ENCODE peak calls at places on chromosomes 1 and 21, in five cellular contexts. U is GM12891, F is H1, P is HepG2, V is K562. Y is an unnamed sample.

GRCh38 chr21:39854572-39854971 is 12.7 kb upstream of the PCP4 start:
- DNase-seq in V (no peak), P (no peak), F (no peak), U (no peak), Y (no peak)

GRCh38 chr21:45471229-45472052 is 66.5 kb downstream of the COL18A1 start:
- DNase-seq in P (peak), V (no peak), U (no peak), F (no peak), Y (no peak)

GRCh38 chr1:63773815-63774616 is at the start of gene ROR1:
- DNase-seq in U (peak), P (peak), V (peak), F (peak), Y (peak)

GRCh38 chr1:74729741-74730478 is 2.9 kb downstream of the CRYZ start:
- DNase-seq in P (peak), F (no peak), U (no peak), V (peak), Y (no peak)

GRCh38 chr1:197811769-197812168 is 36.5 kb upstream of the DENND1B start:
- DNase-seq in P (no peak), U (no peak), V (no peak), F (no peak), Y (no peak)

GRCh38 chr21:40770435-40771055 is 76.4 kb downstream of the DSCAM start:
- DNase-seq in P (no peak), F (no peak), U (no peak), V (no peak), Y (no peak)

GRCh38 chr1:232416026-232416568 is 213.8 kb downstream of the SIPA1L2 start:
- DNase-seq in P (no peak), F (no peak), V (no peak), U (no peak), Y (no peak)

GRCh38 chr21:25176637-25177412 is 430.5 kb downstream of the MRPL39 start:
- DNase-seq in V (no peak), U (peak), P (no peak), F (no peak), Y (no peak)

GRCh38 chr1:13549521-13549920 is 34.1 kb upstream of the PDPN start:
- DNase-seq in P (no peak), U (no peak), V (no peak), F (no peak), Y (no peak)

GRCh38 chr21:30829659-30830058 is at the start of gene KRTAP7-1:
- DNase-seq in F (no peak), U (no peak), P (no peak), V (no peak), Y (no peak)

GRCh38 chr1:3323021-3323790 is 131.3 kb upstream of the ARHGEF16 start:
- DNase-seq in U (no peak), F (no peak), V (no peak), P (peak), Y (no peak)

GRCh38 chr1:235831148-235831547 is 35.6 kb downstream of the LYST start:
- DNase-seq in F (no peak), U (no peak), P (no peak), V (no peak), Y (no peak)

GRCh38 chr1:46400398-46400797 is 6.3 kb downstream of the FAAH start:
- DNase-seq in V (no peak), F (no peak), U (no peak), P (no peak), Y (no peak)

GRCh38 chr1:62229468-62229867 is 34.8 kb downstream of the L1TD1 start:
- DNase-seq in P (peak), U (no peak), V (no peak), F (no peak), Y (no peak)

GRCh38 chr21:42567181-42567560 is 53.5 kb downstream of the SLC37A1 start:
- DNase-seq in F (no peak), U (no peak), V (no peak), P (no peak), Y (no peak)

GRCh38 chr1:119348941-119349340 is 19.6 kb upstream of the HAO2 start:
- DNase-seq in P (no peak), U (no peak), F (no peak), V (no peak), Y (no peak)

GRCh38 chr1:222616535-222616934 is 1.4 kb upstream of the MIA3 start:
- DNase-seq in U (no peak), F (no peak), P (peak), V (no peak), Y (no peak)

GRCh38 chr1:84582802-84583587 is 8.8 kb upstream of the CTBS start:
- DNase-seq in P (peak), V (no peak), F (no peak), U (no peak), Y (no peak)
- TF ChIP-seq TAF1 in P (no peak), V (no peak), F (no peak), U (no peak), Y (no peak)

GRCh38 chr1:15736035-15736665 is at the start of gene SLC25A34:
- DNase-seq in P (peak), F (no peak), U (no peak), V (no peak), Y (no peak)
- TF ChIP-seq POLR2A in P (no peak), F (no peak), U (no peak), V (no peak), Y (no peak)

GRCh38 chr1:94817697-94818096 is 2.5 kb upstream of the SLC44A3 start:
- DNase-seq in F (no peak), V (no peak), P (peak), U (no peak), Y (no peak)
- TF ChIP-seq POLR2AphosphoS5 in F (no peak), V (no peak), P (no peak), U (no peak), Y (no peak)

DNA sequence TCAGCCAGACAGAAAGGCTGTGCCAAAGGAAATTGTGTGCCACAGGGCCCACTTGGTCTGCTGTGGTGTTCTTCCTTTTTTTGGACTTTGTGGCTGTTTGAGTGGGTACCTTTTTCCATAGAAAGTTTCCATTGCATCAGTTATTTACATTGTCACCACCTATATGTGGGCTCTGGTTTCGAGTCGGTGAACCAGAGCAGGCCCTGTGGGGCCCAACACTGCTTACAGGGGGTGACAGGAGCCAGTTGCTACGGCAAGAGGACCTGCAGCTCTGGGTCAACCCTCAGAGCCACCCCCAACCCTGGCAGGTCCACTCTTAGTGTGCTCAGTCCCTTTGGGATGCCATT is 157.0 kb upstream of the EDN2 start:
- DNase-seq in V (no peak), P (no peak), U (no peak), F (no peak), Y (no peak)
- TF ChIP-seq TAF1 in V (no peak), P (no peak), U (no peak), F (no peak), Y (no peak)

DNA sequence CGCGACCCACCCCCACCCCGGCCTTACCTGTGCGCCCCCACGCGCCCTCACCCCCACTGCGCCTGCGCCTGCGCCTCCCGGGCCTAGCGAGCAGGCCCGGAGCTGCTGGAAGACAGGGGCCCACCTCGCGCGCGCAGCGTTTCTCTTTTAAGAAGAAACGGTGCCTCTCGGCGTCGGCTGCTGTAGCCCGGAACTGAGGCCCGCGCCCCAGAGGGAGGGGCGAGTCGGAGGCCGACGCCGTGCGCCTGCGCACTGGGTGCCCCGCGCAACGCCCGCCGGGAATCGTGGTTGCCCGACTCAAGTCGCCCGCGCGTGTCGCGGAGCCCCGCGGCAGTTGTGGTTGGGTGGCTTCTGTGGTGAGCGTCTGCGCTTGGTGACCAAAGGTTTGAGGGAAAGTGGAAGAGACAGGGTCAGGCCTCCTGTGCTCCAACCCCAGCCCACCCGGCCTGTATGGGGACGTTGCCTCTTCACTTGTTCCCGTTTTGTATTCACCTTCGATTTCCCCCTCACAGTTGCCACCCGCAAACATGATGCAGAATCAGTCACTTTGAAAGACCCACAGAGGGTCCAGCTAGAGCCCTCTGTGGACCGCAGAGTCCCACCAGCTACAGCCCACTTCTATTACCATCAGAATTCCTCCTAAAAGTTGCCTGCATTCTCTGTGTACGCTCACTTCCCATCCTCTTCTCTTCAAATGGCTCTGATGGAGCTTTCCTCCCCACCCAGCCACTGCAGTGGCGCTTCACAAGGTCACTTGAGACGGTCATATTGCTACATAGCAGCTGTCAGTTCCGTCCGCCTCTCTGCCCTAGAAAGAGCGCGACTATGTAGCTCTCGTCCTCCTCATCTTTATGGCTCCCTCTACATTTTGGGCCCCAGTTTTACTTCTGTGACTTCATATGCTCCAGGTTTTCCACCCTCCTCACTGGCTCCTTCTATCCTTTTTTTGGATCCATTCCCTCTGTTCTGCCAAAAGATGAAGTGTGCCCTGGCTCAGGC is at the start of gene ZNF692:
- DNase-seq in F (peak), P (peak), U (peak), V (peak), Y (peak)
- TF ChIP-seq POLR2A in F (peak), P (no peak), U (peak), V (peak), Y (peak)

Y was measured in GM12892.